ENCODE peak calls at places on chromosomes 5 and 9, in five cellular contexts. B is kidney; C is body of pancreas; N is A549; Z is activated CD8-positive, alpha-beta T cell treated with anti-CD3 and anti-CD28 coated beads for 36 hours. D is an unnamed sample.
A peak's percentile ranks its signal among the peaks of the same experiment; 100 is the strongest.

GRCh38 chr5:61309115-61309514 is 22.9 kb upstream of the ZSWIM6 start:
- DNase-seq in C (no peak), B (no peak), Z (no peak), N (no peak), D (no peak)

GRCh38 chr5:158976035-158976434 is 123.7 kb downstream of the EBF1 start:
- DNase-seq in Z (no peak), B (no peak), N (peak; percentile 33), C (no peak), D (peak; percentile 73)

GRCh38 chr5:7851617-7852289 is 820 bp upstream of the CFAP90 start:
- DNase-seq in C (peak; percentile 87), B (no peak), Z (peak; percentile 16), N (no peak), D (no peak)

GRCh38 chr5:78405820-78406750 is 45.7 kb downstream of the SCAMP1 start:
- DNase-seq in B (no peak), C (no peak), Z (no peak), N (peak; percentile 54), D (peak; percentile 24)

GRCh38 chr5:37871023-37871815 is 31.4 kb upstream of the GDNF start:
- DNase-seq in N (no peak), B (no peak), C (no peak), Z (no peak), D (no peak)

GRCh38 chr9:18360005-18360404 is 113.9 kb upstream of the ADAMTSL1 start:
- DNase-seq in B (no peak), C (no peak), N (no peak), Z (no peak), D (no peak)

GRCh38 chr9:14314929-14315753 is 1.2 kb upstream of the NFIB start:
- DNase-seq in Z (no peak), B (peak; percentile 97), C (peak; percentile 95), N (peak; percentile 89), D (peak; percentile 79)

GRCh38 chr9:123835821-123836220 is 94.1 kb downstream of the DENND1A start:
- DNase-seq in B (no peak), C (no peak), N (no peak), Z (no peak), D (no peak)

GRCh38 chr5:57664700-57665099 is 182.1 kb upstream of the ACTBL2 start:
- DNase-seq in N (no peak), Z (no peak), C (no peak), B (no peak), D (no peak)

DNA sequence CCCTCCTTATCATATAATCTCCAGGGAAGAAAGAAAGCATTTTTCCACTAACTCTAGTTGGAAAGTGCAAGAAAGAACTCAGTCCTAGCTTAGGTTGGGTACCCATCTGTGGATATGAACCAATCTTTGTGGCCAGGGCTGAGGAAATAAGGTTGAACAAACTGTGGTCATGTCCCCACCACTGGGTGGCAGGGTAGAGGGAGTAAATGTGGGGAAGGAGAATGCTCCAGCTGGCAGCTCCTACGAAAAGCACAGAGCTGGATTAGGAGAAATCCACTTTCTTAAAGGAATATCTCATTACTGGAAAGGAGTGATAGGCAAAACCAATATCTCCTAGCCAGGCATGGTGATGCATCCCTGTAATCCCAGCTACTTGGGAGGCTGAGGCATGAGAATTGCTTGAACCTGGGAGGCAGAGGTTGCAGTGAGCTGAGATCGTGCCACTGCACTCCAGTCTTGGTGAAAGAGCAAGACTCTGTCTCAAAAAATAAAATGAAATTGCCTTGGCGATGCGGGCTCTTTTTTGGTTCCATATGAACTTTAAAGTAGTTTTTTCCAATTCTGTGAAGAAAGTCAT is 175.1 kb downstream of the CCDC192 start:
- DNase-seq in C (peak; percentile 72), Z (peak; percentile 21), B (no peak), N (peak; percentile 85), D (peak; percentile 54)
- TF ChIP-seq CTCF in C (peak; percentile 74), Z (no peak), B (peak; percentile 32), N (peak; percentile 62), D (peak; percentile 72)

DNA sequence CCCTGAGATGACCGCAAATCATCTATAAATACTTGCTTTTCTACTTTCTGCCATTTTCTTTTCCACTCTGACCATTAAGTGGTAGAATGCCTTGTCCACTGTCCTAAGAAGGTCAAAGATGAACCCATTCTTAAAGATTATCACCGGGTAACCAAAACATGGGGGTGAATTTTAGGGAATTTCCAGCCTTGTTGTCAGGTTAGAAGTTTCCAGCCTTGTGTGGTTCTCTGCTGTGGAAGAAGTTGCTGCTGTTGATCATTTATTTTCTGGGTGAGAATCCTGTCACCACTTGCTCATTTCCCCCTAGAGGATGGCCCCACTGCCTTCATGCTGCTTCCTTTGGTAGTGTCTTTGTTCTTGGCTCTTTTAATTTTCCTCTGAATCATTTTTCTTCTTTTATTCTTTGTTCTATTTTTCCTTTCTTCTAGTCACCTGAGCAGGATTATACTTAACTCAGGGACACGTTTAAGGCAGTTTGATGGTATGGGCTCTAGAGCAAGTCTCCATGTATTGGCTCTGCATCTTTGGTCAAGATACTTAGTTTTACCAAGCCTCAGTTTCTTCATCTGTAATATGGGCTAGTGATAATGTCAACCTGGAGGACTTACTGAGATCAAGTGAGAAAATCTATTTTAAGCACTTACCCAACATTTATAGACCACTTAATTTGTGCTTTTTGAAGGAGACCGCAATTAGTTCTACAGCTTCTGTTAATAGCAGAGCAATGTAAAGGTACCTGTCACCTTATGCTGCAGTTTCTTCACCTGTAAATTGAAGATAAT is 266.2 kb downstream of the ARHGAP26 start:
- DNase-seq in C (no peak), Z (peak; percentile 58), N (no peak), B (no peak), D (no peak)
- TF ChIP-seq CTCF in C (no peak), Z (peak; percentile 25), N (no peak), B (no peak), D (no peak)

DNA sequence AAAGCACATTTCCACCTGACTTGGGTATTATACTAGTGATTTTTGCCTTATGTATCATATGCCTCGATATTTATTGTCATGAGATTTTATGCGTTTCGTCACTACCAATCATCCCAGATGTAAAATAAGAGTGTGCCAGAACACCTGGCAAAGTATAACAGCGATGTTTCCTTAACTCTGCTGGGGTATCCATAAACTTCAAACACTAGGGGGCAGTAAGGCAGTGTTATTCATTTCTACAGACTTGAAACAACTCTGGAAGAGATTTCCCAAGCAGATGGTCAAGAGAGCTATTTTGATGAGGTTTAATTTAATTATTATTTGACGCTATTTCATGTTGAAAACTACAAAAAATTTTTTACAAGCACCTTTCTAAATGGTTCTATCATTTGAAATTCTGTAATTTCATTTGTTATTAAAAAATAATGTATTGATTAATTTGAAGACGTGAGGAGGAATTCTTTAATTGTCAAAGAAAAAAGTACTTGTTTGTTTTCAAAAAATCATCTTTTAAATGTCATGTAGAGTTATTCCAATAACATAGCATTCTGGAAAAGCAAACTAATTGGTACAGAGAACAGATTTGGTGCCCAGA is 388.5 kb upstream of the CTNND2 start:
- DNase-seq in Z (no peak), B (no peak), N (peak; percentile 12), C (no peak), D (peak; percentile 4)
- TF ChIP-seq CTCF in Z (peak; percentile 22), B (no peak), N (no peak), C (peak; percentile 28), D (peak; percentile 18)

DNA sequence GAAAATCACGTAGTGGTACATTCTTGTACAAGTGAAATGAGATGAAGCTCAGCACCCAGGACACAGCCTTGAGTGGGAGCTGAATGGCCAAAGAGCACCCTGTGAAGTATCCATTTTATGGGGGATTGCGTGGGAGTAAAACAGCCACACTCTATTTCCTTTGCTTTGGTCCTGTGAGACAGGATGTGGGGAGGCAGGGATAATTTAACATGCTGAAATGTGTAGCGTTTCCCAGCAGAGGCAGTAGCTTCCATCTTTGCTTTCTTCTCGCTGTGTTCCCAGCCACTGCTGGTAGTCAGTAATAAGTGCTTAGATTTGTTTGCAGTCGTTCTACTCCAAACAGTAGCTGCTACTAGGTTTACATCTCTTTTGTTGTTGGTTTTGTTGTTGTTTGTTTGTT is 4.4 kb downstream of the IL31RA start:
- DNase-seq in B (no peak), Z (peak; percentile 59), C (no peak), N (no peak), D (peak; percentile 56)
- TF ChIP-seq CTCF in B (no peak), Z (no peak), C (no peak), N (no peak), D (no peak)

GRCh38 chr9:25350011-25350410 is 328.2 kb downstream of the TUSC1 start:
- DNase-seq in N (peak; percentile 1), Z (no peak), B (no peak), C (no peak), D (no peak)
- TF ChIP-seq CTCF in N (no peak), Z (no peak), B (no peak), C (no peak), D (no peak)

GRCh38 chr9:84949969-84950368 is 280.4 kb downstream of the NTRK2 start:
- DNase-seq in Z (no peak), N (no peak), C (no peak), B (no peak), D (no peak)

GRCh38 chr9:84947412-84947972 is 278.0 kb downstream of the NTRK2 start:
- DNase-seq in Z (no peak), B (no peak), C (no peak), N (peak; percentile 63), D (no peak)

GRCh38 chr9:84949258-84949657 is 279.7 kb downstream of the NTRK2 start:
- DNase-seq in C (no peak), B (no peak), Z (no peak), N (no peak), D (no peak)

GRCh38 chr9:84941812-84942211 is 272.3 kb downstream of the NTRK2 start:
- DNase-seq in Z (no peak), B (no peak), N (no peak), C (no peak), D (no peak)

DNA sequence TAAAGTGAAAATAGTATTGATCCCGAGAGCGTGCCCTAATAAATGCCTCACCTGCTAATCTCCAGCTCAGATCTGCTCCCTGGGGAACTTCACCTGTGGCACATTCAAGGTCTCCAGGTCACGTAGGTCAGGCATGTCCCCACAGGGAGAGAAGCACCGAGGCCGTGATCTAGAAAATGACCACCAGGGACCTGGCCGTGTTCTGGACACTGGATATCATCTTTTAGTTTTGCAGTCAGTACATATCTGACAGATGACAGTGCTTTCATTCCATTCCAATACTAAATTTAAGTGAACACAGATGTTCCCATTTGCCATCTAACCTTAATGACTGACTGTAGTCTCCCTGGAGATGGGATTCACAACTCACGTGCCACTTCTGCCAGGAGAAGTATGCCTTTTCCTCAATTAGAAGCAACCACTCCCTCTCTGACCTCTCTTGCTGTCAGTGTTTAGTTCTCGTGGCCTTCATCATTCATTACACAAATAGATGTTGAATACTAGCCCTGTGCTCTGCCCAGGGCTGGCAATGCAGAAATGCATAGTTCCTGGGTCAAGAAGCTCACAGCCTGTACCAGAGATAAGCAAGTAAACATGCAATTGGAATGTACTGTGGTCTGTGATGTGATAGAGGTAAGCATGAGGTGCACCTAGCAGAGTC is 276.5 kb downstream of the NTRK2 start:
- DNase-seq in B (no peak), N (no peak), Z (no peak), C (no peak), D (no peak)
- TF ChIP-seq CTCF in B (no peak), N (no peak), Z (no peak), C (no peak), D (no peak)

D was measured in fibroblast of villous mesenchyme.